ENCODE peak calls at places on chromosome 1, in five cellular contexts. W is H1, K is K562, V is GM12878, Q is HepG2. T is an unnamed sample.

GRCh38 chr1:9417695-9418094 is 121.6 kb upstream of the SLC25A33 start:
- DNase-seq in Q (no peak), W (no peak), K (no peak), V (no peak), T (no peak)

GRCh38 chr1:1128454-1129139 is 12.7 kb upstream of the C1orf159 start:
- DNase-seq in V (no peak), Q (peak), W (no peak), K (no peak), T (no peak)

GRCh38 chr1:75373542-75374159 is 237.3 kb downstream of the SLC44A5 start:
- DNase-seq in W (no peak), Q (no peak), K (no peak), V (no peak), T (no peak)

GRCh38 chr1:232447125-232447524 is 182.8 kb downstream of the SIPA1L2 start:
- DNase-seq in K (no peak), W (no peak), Q (no peak), V (no peak), T (peak)

GRCh38 chr1:5768014-5768413 is 224.2 kb downstream of the NPHP4 start:
- DNase-seq in V (no peak), W (no peak), K (no peak), Q (no peak), T (no peak)

GRCh38 chr1:183733610-183734219 is 71.2 kb upstream of the RGL1 start:
- DNase-seq in W (no peak), K (no peak), Q (no peak), V (no peak), T (no peak)

GRCh38 chr1:65792671-65793358 is at the start of gene PDE4B:
- DNase-seq in V (no peak), Q (no peak), W (peak), K (no peak), T (peak)

GRCh38 chr1:245682638-245683376 is 528.0 kb downstream of the KIF26B start:
- DNase-seq in V (no peak), K (no peak), Q (no peak), W (no peak), T (peak)

GRCh38 chr1:55420866-55421265 is 205.7 kb upstream of the USP24 start:
- DNase-seq in K (no peak), Q (no peak), W (no peak), V (no peak), T (no peak)

GRCh38 chr1:178581351-178581951 is 68.5 kb downstream of the TEX35 start:
- DNase-seq in K (no peak), Q (no peak), V (peak), W (peak), T (no peak)

GRCh38 chr1:44276901-44277300 is 63.6 kb downstream of the DMAP1 start:
- DNase-seq in Q (no peak), K (no peak), V (no peak), W (no peak), T (no peak)

GRCh38 chr1:10601342-10602060 is 126.8 kb downstream of the PEX14 start:
- DNase-seq in W (peak), K (no peak), Q (no peak), V (no peak), T (no peak)

GRCh38 chr1:200415693-200416593 is 6.1 kb upstream of the ZNF281 start:
- DNase-seq in K (no peak), W (no peak), Q (peak), V (no peak), T (no peak)

GRCh38 chr1:36479505-36480051 is 3.1 kb downstream of the CSF3R start:
- DNase-seq in Q (no peak), W (no peak), V (no peak), K (peak), T (no peak)

GRCh38 chr1:84434081-84434755 is 35.9 kb downstream of the DNASE2B start:
- DNase-seq in Q (no peak), V (no peak), K (no peak), W (no peak), T (no peak)

GRCh38 chr1:114024049-114024448 is 44.8 kb downstream of the OLFML3 start:
- DNase-seq in K (no peak), V (no peak), Q (no peak), W (no peak), T (no peak)

GRCh38 chr1:58456470-58456869 is 90.1 kb downstream of the OMA1 start:
- DNase-seq in W (no peak), V (no peak), K (no peak), Q (no peak), T (no peak)

GRCh38 chr1:220135755-220136154 is 41.8 kb downstream of the IARS2 start:
- DNase-seq in Q (no peak), W (no peak), V (no peak), K (no peak), T (no peak)

GRCh38 chr1:155984341-155984740 is 6.0 kb upstream of the ARHGEF2 start:
- DNase-seq in W (peak), K (no peak), V (no peak), Q (no peak), T (no peak)

GRCh38 chr1:85330711-85331290 is 54.4 kb upstream of the BCL10 start:
- DNase-seq in K (no peak), V (no peak), W (no peak), Q (no peak), T (no peak)

GRCh38 chr1:46927249-46927835 is 13.9 kb downstream of the CYP4A11 start:
- DNase-seq in K (no peak), Q (no peak), W (no peak), V (no peak), T (no peak)

GRCh38 chr1:154941332-154941995 is 4.9 kb upstream of the PMVK start:
- DNase-seq in V (no peak), Q (peak), K (peak), W (no peak), T (peak)

GRCh38 chr1:23369335-23370013 is at the start of gene ZNF436:
- DNase-seq in W (no peak), V (no peak), K (peak), Q (peak), T (peak)

GRCh38 chr1:40711465-40712404 is 20.2 kb downstream of the NFYC start:
- DNase-seq in K (peak), Q (peak), W (no peak), V (no peak), T (no peak)

GRCh38 chr1:65001238-65001792 is 35.0 kb upstream of the JAK1 start:
- DNase-seq in Q (no peak), W (peak), K (peak), V (no peak), T (no peak)

GRCh38 chr1:1142844-1143243 is 27.0 kb upstream of the C1orf159 start:
- DNase-seq in K (no peak), W (no peak), Q (no peak), V (no peak), T (no peak)

DNA sequence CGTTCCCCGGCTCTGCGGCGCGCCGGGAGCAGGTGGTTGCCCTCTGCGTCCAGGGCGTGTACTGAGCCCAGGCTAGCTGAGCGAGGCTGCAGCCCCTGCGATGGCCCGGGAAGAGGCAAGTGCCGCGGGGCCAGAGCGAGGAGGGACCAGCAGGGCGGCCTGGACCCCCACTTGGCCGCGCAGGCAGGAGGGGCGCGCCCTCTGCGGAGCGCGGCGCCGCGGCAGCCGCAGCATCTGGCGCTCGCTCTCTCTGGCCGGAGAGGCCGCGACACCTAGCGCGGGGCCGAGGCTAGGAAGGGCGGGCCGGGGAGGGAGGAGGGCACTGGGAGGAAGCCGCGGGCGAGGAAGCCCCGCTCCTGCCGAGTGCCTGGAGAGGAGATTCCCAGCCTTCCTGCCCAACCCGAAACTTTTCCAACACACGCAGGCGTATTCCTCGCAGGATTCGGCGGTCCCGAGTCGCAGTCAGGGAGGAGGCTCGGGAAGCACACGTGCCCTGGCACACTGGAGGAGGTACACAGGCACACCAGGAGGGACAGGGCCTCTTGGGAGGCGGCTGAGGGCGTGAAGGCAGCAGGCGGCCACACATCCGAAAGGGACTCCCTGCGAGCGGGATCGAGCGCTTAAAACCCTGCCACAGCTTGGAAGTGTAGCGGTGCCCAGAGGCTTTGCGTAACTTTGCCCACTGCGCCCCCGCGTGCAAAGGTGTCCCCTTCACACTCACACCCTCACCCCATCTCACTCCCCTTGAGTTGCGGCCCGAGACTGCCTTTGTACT is 4.8 kb upstream of the PROX1 start:
- DNase-seq in K (no peak), W (peak), Q (no peak), V (no peak), T (peak)
- H2AFZ ChIP-seq in K (no peak), W (peak), Q (no peak), V (no peak), T (no peak)

GRCh38 chr1:7471836-7472235 is 299.3 kb upstream of the VAMP3 start:
- DNase-seq in V (no peak), Q (no peak), W (no peak), K (no peak), T (no peak)
- TF ChIP-seq EP300 in V (no peak), Q (no peak), W (no peak), K (no peak), T (no peak)

GRCh38 chr1:161487483-161487827 is 17.8 kb upstream of the FCGR2A start:
- DNase-seq in Q (no peak), K (peak), W (no peak), V (no peak), T (no peak)
- H2AFZ ChIP-seq in Q (no peak), K (peak), W (no peak), V (no peak), T (peak)

GRCh38 chr1:225448146-225448805 is 20.4 kb upstream of the LBR start:
- DNase-seq in K (no peak), V (no peak), Q (peak), W (no peak), T (no peak)
- TF ChIP-seq EP300 in K (no peak), V (no peak), Q (no peak), W (no peak), T (no peak)